ENCODE peak calls at places on chromosomes 4 and X, in ten cellular contexts. One of them, this sample, is unnamed.

GRCh38 chrX:118724352-118724751 is 3.1 kb upstream of the IL13RA1 start:
- DNase-seq in fibroblast of mammary gland: no peak
- DNase-seq in choroid plexus epithelial cell: no peak
- DNase-seq in OCI-LY7: no peak
- DNase-seq in transverse colon: no peak
- DNase-seq in suprapubic skin: no peak
- DNase-seq in tibial artery: no peak
- DNase-seq in heart left ventricle: no peak
- DNase-seq in stomach: no peak
- DNase-seq in cardiac fibroblast: no peak
- DNase-seq in this sample: no peak

GRCh38 chr4:39908284-39908683 is 69.4 kb downstream of the PDS5A start:
- DNase-seq in fibroblast of mammary gland: peak; percentile 25
- DNase-seq in choroid plexus epithelial cell: peak; percentile 26
- DNase-seq in OCI-LY7: no peak
- DNase-seq in transverse colon: no peak
- DNase-seq in suprapubic skin: no peak
- DNase-seq in tibial artery: no peak
- DNase-seq in heart left ventricle: no peak
- DNase-seq in stomach: no peak
- DNase-seq in cardiac fibroblast: peak; percentile 49
- DNase-seq in this sample: peak; percentile 5

GRCh38 chrX:40420899-40421729 is 159.7 kb upstream of the ATP6AP2 start:
- DNase-seq in fibroblast of mammary gland: no peak
- DNase-seq in choroid plexus epithelial cell: peak; percentile 20
- DNase-seq in OCI-LY7: no peak
- DNase-seq in transverse colon: no peak
- DNase-seq in suprapubic skin: no peak
- DNase-seq in tibial artery: no peak
- DNase-seq in heart left ventricle: peak; percentile 56
- DNase-seq in stomach: no peak
- DNase-seq in cardiac fibroblast: peak; percentile 3
- DNase-seq in this sample: peak; percentile 7

GRCh38 chr4:98657531-98658286 is 702 bp downstream of the TSPAN5 start:
- DNase-seq in fibroblast of mammary gland: peak; percentile 77
- DNase-seq in choroid plexus epithelial cell: peak; percentile 66
- DNase-seq in OCI-LY7: no peak
- DNase-seq in transverse colon: peak; percentile 23
- DNase-seq in suprapubic skin: no peak
- DNase-seq in tibial artery: no peak
- DNase-seq in heart left ventricle: peak; percentile 63
- DNase-seq in stomach: no peak
- DNase-seq in cardiac fibroblast: peak; percentile 75
- DNase-seq in this sample: peak; percentile 77

GRCh38 chr4:73674451-73674919 is 54.2 kb upstream of the RASSF6 start:
- DNase-seq in fibroblast of mammary gland: peak; percentile 73
- DNase-seq in choroid plexus epithelial cell: peak; percentile 16
- DNase-seq in OCI-LY7: no peak
- DNase-seq in transverse colon: no peak
- DNase-seq in suprapubic skin: no peak
- DNase-seq in tibial artery: no peak
- DNase-seq in heart left ventricle: no peak
- DNase-seq in stomach: no peak
- DNase-seq in cardiac fibroblast: peak; percentile 51
- DNase-seq in this sample: no peak

GRCh38 chr4:139934336-139934735 is 219.6 kb downstream of the MAML3 start:
- DNase-seq in fibroblast of mammary gland: peak; percentile 57
- DNase-seq in choroid plexus epithelial cell: peak; percentile 27
- DNase-seq in OCI-LY7: no peak
- DNase-seq in transverse colon: no peak
- DNase-seq in suprapubic skin: no peak
- DNase-seq in tibial artery: no peak
- DNase-seq in heart left ventricle: no peak
- DNase-seq in stomach: no peak
- DNase-seq in cardiac fibroblast: no peak
- DNase-seq in this sample: no peak

GRCh38 chrX:45775462-45775861 is 574.8 kb upstream of the DIPK2B start:
- DNase-seq in fibroblast of mammary gland: peak; percentile 88
- DNase-seq in choroid plexus epithelial cell: no peak
- DNase-seq in OCI-LY7: no peak
- DNase-seq in transverse colon: no peak
- DNase-seq in suprapubic skin: no peak
- DNase-seq in tibial artery: no peak
- DNase-seq in heart left ventricle: no peak
- DNase-seq in stomach: no peak
- DNase-seq in cardiac fibroblast: peak; percentile 73
- DNase-seq in this sample: peak; percentile 70

GRCh38 chrX:103407776-103408175 is 31.4 kb downstream of the BEX3 start:
- DNase-seq in fibroblast of mammary gland: no peak
- DNase-seq in choroid plexus epithelial cell: no peak
- DNase-seq in OCI-LY7: no peak
- DNase-seq in transverse colon: no peak
- DNase-seq in suprapubic skin: no peak
- DNase-seq in tibial artery: no peak
- DNase-seq in heart left ventricle: no peak
- DNase-seq in stomach: no peak
- DNase-seq in cardiac fibroblast: no peak
- DNase-seq in this sample: no peak

GRCh38 chr4:16759781-16760459 is 138.5 kb downstream of the LDB2 start:
- DNase-seq in fibroblast of mammary gland: no peak
- DNase-seq in choroid plexus epithelial cell: no peak
- DNase-seq in OCI-LY7: no peak
- DNase-seq in transverse colon: no peak
- DNase-seq in suprapubic skin: no peak
- DNase-seq in tibial artery: no peak
- DNase-seq in heart left ventricle: no peak
- DNase-seq in stomach: no peak
- DNase-seq in cardiac fibroblast: no peak
- DNase-seq in this sample: no peak

GRCh38 chrX:9378980-9379696 is 85.7 kb upstream of the TBL1X start:
- DNase-seq in fibroblast of mammary gland: peak; percentile 75
- DNase-seq in choroid plexus epithelial cell: peak; percentile 54
- DNase-seq in OCI-LY7: no peak
- DNase-seq in transverse colon: peak; percentile 14
- DNase-seq in suprapubic skin: no peak
- DNase-seq in tibial artery: no peak
- DNase-seq in heart left ventricle: no peak
- DNase-seq in stomach: no peak
- DNase-seq in cardiac fibroblast: peak; percentile 49
- DNase-seq in this sample: peak; percentile 62

DNA sequence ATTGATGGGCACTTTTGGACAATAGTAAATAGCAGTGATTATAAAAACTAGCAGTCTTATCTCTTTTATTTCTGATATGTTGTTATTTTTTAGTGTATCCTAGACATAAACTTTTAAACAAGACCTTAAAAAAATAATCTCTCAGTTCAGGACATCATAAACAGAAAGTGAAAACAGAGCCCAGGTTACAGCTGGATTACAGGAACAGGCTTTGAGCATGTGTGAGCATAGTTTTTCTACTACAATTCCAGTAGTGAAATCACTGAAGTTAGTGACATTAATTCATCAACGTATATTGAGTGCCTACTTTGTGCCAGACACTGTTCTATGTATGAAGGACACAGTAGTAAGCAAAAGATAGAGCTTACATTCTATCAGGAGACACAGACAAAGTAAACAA is 16.9 kb downstream of the TRIM75 start:
- DNase-seq in fibroblast of mammary gland: no peak
- DNase-seq in choroid plexus epithelial cell: peak; percentile 2
- DNase-seq in OCI-LY7: no peak
- DNase-seq in transverse colon: no peak
- DNase-seq in suprapubic skin: no peak
- DNase-seq in tibial artery: no peak
- DNase-seq in heart left ventricle: no peak
- DNase-seq in stomach: no peak
- DNase-seq in cardiac fibroblast: no peak
- DNase-seq in this sample: no peak
- TF ChIP-seq CTCF in fibroblast of mammary gland: no peak
- TF ChIP-seq CTCF in choroid plexus epithelial cell: no peak
- TF ChIP-seq CTCF in OCI-LY7: no peak
- TF ChIP-seq CTCF in transverse colon: no peak
- TF ChIP-seq CTCF in suprapubic skin: no peak
- TF ChIP-seq CTCF in tibial artery: no peak
- TF ChIP-seq CTCF in heart left ventricle: no peak
- TF ChIP-seq CTCF in stomach: no peak
- TF ChIP-seq CTCF in cardiac fibroblast: no peak
- TF ChIP-seq CTCF in this sample: no peak

GRCh38 chr4:112297495-112297894 is 326 bp downstream of the ALPK1 start:
- DNase-seq in fibroblast of mammary gland: no peak
- DNase-seq in choroid plexus epithelial cell: no peak
- DNase-seq in OCI-LY7: no peak
- DNase-seq in transverse colon: no peak
- DNase-seq in suprapubic skin: no peak
- DNase-seq in tibial artery: no peak
- DNase-seq in heart left ventricle: no peak
- DNase-seq in stomach: no peak
- DNase-seq in cardiac fibroblast: no peak
- DNase-seq in this sample: no peak

GRCh38 chr4:112302320-112303274 is 5.4 kb downstream of the ALPK1 start:
- DNase-seq in fibroblast of mammary gland: no peak
- DNase-seq in choroid plexus epithelial cell: no peak
- DNase-seq in OCI-LY7: no peak
- DNase-seq in transverse colon: no peak
- DNase-seq in suprapubic skin: no peak
- DNase-seq in tibial artery: no peak
- DNase-seq in heart left ventricle: no peak
- DNase-seq in stomach: no peak
- DNase-seq in cardiac fibroblast: no peak
- DNase-seq in this sample: no peak

DNA sequence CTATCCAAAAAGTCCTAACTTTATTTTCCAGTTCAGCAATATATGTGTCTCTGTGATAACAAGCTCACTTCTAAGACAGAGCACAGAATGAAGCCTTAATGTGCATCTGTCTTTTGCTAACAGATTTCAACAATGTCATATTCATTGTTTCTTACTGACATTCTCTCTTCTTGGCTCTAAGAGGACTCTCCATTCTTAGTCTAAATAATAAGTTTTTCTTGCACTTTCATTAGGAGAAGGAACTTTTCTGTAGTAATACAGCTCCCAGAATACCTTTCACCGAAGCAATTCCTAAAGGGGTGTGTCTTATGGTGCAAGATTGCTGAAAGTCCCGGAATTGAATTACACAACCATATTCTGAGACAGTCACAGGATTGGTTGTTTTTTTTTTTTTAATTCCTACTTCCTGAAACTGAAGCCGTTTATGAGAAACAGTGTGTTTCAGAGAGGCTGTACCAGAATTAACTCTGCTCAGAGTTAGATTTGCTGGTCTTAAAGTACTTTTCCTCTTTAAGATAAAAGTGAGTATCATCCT is at the start of gene ALPK1:
- DNase-seq in fibroblast of mammary gland: peak; percentile 93
- DNase-seq in choroid plexus epithelial cell: peak; percentile 97
- DNase-seq in OCI-LY7: peak; percentile 81
- DNase-seq in transverse colon: no peak
- DNase-seq in suprapubic skin: no peak
- DNase-seq in tibial artery: no peak
- DNase-seq in heart left ventricle: no peak
- DNase-seq in stomach: no peak
- DNase-seq in cardiac fibroblast: peak; percentile 95
- DNase-seq in this sample: peak; percentile 95
- H3K4me3 ChIP-seq in fibroblast of mammary gland: peak within 1 kb of the TSS; percentile 57
- H3K4me3 ChIP-seq in choroid plexus epithelial cell: peak within 1 kb of the TSS; percentile 47
- H3K4me3 ChIP-seq in OCI-LY7: peak within 1 kb of the TSS; percentile 71
- H3K4me3 ChIP-seq in transverse colon: peak within 1 kb of the TSS; percentile 55
- H3K4me3 ChIP-seq in suprapubic skin: peak within 1 kb of the TSS; percentile 42
- H3K4me3 ChIP-seq in tibial artery: peak within 1 kb of the TSS; percentile 50
- H3K4me3 ChIP-seq in heart left ventricle: peak within 1 kb of the TSS; percentile 44
- H3K4me3 ChIP-seq in stomach: peak within 1 kb of the TSS; percentile 39
- H3K4me3 ChIP-seq in cardiac fibroblast: peak within 1 kb of the TSS; percentile 19
- H3K4me3 ChIP-seq in this sample: peak within 1 kb of the TSS; percentile 62

DNA sequence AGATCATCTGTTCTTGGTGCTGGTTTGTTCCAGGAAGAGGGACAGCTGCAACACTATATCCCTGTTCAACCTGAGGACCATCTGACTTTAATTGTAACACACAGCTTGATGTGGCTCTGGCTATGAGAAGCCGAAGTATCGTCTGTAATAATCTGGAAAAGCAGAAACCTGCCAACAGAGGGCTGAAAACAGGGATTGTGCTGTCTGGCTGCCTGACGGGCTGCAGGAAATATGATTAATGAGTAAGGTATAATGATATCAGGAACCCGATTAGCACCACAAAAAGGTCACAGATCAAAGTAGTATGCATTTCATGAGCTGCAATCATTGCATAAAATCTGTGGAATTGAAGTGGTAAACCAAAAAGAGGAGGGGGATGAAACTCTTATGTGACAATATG is 170.4 kb upstream of the MAB21L2 start:
- DNase-seq in fibroblast of mammary gland: no peak
- DNase-seq in choroid plexus epithelial cell: peak; percentile 44
- DNase-seq in OCI-LY7: no peak
- DNase-seq in transverse colon: no peak
- DNase-seq in suprapubic skin: no peak
- DNase-seq in tibial artery: no peak
- DNase-seq in heart left ventricle: no peak
- DNase-seq in stomach: no peak
- DNase-seq in cardiac fibroblast: peak; percentile 18
- DNase-seq in this sample: peak; percentile 21
- TF ChIP-seq CTCF in fibroblast of mammary gland: no peak
- TF ChIP-seq CTCF in choroid plexus epithelial cell: peak; percentile 50
- TF ChIP-seq CTCF in OCI-LY7: no peak
- TF ChIP-seq CTCF in transverse colon: no peak
- TF ChIP-seq CTCF in suprapubic skin: no peak
- TF ChIP-seq CTCF in tibial artery: no peak
- TF ChIP-seq CTCF in heart left ventricle: no peak
- TF ChIP-seq CTCF in stomach: no peak
- TF ChIP-seq CTCF in cardiac fibroblast: peak; percentile 1
- TF ChIP-seq CTCF in this sample: peak; percentile 32

GRCh38 chr4:94452476-94453300 is 946 bp downstream of the PDLIM5 start:
- DNase-seq in fibroblast of mammary gland: peak; percentile 86
- DNase-seq in choroid plexus epithelial cell: peak; percentile 86
- DNase-seq in OCI-LY7: peak; percentile 1
- DNase-seq in transverse colon: peak; percentile 92
- DNase-seq in suprapubic skin: peak; percentile 93
- DNase-seq in tibial artery: peak; percentile 94
- DNase-seq in heart left ventricle: peak; percentile 92
- DNase-seq in stomach: peak; percentile 83
- DNase-seq in cardiac fibroblast: peak; percentile 89
- DNase-seq in this sample: peak; percentile 93

GRCh38 chr4:94454405-94454804 is 2.7 kb downstream of the PDLIM5 start:
- DNase-seq in fibroblast of mammary gland: peak; percentile 31
- DNase-seq in choroid plexus epithelial cell: no peak
- DNase-seq in OCI-LY7: no peak
- DNase-seq in transverse colon: no peak
- DNase-seq in suprapubic skin: no peak
- DNase-seq in tibial artery: no peak
- DNase-seq in heart left ventricle: no peak
- DNase-seq in stomach: no peak
- DNase-seq in cardiac fibroblast: peak; percentile 46
- DNase-seq in this sample: no peak

GRCh38 chr4:94451669-94452475 is at the start of gene PDLIM5:
- DNase-seq in fibroblast of mammary gland: peak; percentile 81
- DNase-seq in choroid plexus epithelial cell: peak; percentile 92
- DNase-seq in OCI-LY7: peak; percentile 92
- DNase-seq in transverse colon: peak; percentile 93
- DNase-seq in suprapubic skin: peak; percentile 93
- DNase-seq in tibial artery: peak; percentile 95
- DNase-seq in heart left ventricle: peak; percentile 96
- DNase-seq in stomach: peak; percentile 93
- DNase-seq in cardiac fibroblast: peak; percentile 89
- DNase-seq in this sample: peak; percentile 90

GRCh38 chr4:94455081-94455480 is 3.3 kb downstream of the PDLIM5 start:
- DNase-seq in fibroblast of mammary gland: peak; percentile 87
- DNase-seq in choroid plexus epithelial cell: peak; percentile 86
- DNase-seq in OCI-LY7: no peak
- DNase-seq in transverse colon: peak; percentile 83
- DNase-seq in suprapubic skin: peak; percentile 85
- DNase-seq in tibial artery: peak; percentile 88
- DNase-seq in heart left ventricle: no peak
- DNase-seq in stomach: peak; percentile 71
- DNase-seq in cardiac fibroblast: peak; percentile 89
- DNase-seq in this sample: peak; percentile 88

GRCh38 chr4:94453534-94453963 is 1.8 kb downstream of the PDLIM5 start:
- DNase-seq in fibroblast of mammary gland: no peak
- DNase-seq in choroid plexus epithelial cell: no peak
- DNase-seq in OCI-LY7: no peak
- DNase-seq in transverse colon: no peak
- DNase-seq in suprapubic skin: no peak
- DNase-seq in tibial artery: no peak
- DNase-seq in heart left ventricle: no peak
- DNase-seq in stomach: no peak
- DNase-seq in cardiac fibroblast: no peak
- DNase-seq in this sample: no peak
- H3K4me3 ChIP-seq in fibroblast of mammary gland: peak overlapping the region; percentile 60
- H3K4me3 ChIP-seq in choroid plexus epithelial cell: peak overlapping the region; percentile 87
- H3K4me3 ChIP-seq in OCI-LY7: no peak overlapping the region
- H3K4me3 ChIP-seq in transverse colon: peak overlapping the region; percentile 94
- H3K4me3 ChIP-seq in suprapubic skin: peak overlapping the region; percentile 100
- H3K4me3 ChIP-seq in tibial artery: peak overlapping the region; percentile 80
- H3K4me3 ChIP-seq in heart left ventricle: peak overlapping the region; percentile 81
- H3K4me3 ChIP-seq in stomach: peak overlapping the region; percentile 75
- H3K4me3 ChIP-seq in cardiac fibroblast: peak overlapping the region; percentile 71
- H3K4me3 ChIP-seq in this sample: peak overlapping the region; percentile 87

This sample was measured in fibroblast of pulmonary artery.